ENCODE peak calls at places on chromosomes 12 and 14, in eight cellular contexts. E is adrenal gland, W is A549, Z is breast epithelium, R is GM12878, J is body of pancreas, I is tibial nerve, Y is stomach. U is an unnamed sample.

GRCh38 chr12:103727638-103728037 is 113.4 kb downstream of the NT5DC3 start:
- DNase-seq in R (no peak), J (no peak), E (no peak), Y (no peak), Z (no peak), W (no peak), I (no peak), U (no peak)

GRCh38 chr14:99971929-99972747 is 93.1 kb upstream of the EVL start:
- DNase-seq in R (no peak), J (no peak), Y (no peak), E (no peak), Z (no peak), W (no peak), I (no peak), U (peak; percentile 80)

GRCh38 chr12:122421263-122421814 is 1.1 kb downstream of the CLIP1 start:
- DNase-seq in W (peak; percentile 75), Y (peak; percentile 35), E (peak; percentile 57), Z (peak; percentile 61), I (peak; percentile 32), J (peak; percentile 73), R (no peak), U (peak; percentile 72)

GRCh38 chr12:53476769-53477209 is 22.5 kb downstream of the MAP3K12 start:
- DNase-seq in J (no peak), Y (no peak), E (peak; percentile 19), W (no peak), I (no peak), R (no peak), Z (no peak), U (no peak)

GRCh38 chr12:111937429-111937828 is 75.5 kb downstream of the TMEM116 start:
- DNase-seq in E (no peak), J (no peak), W (no peak), Y (no peak), Z (no peak), I (no peak), R (no peak), U (no peak)

GRCh38 chr12:51281202-51281924 is 11.1 kb upstream of the SMAGP start:
- DNase-seq in J (no peak), W (peak; percentile 16), Z (no peak), E (no peak), I (no peak), R (no peak), Y (no peak), U (no peak)

GRCh38 chr12:114447274-114447716 is 41.4 kb upstream of the TBX5 start:
- DNase-seq in E (no peak), W (no peak), Y (no peak), R (no peak), I (no peak), Z (no peak), J (no peak), U (no peak)

GRCh38 chr14:102711946-102712345 is 65.3 kb upstream of the TRAF3 start:
- DNase-seq in Y (no peak), Z (no peak), J (no peak), W (no peak), I (no peak), R (no peak), E (peak; percentile 61), U (no peak)

GRCh38 chr12:88142610-88142991 is 494 bp downstream of the TMTC3 start:
- DNase-seq in Z (no peak), E (peak; percentile 37), Y (peak; percentile 28), R (no peak), W (peak; percentile 6), J (no peak), I (no peak), U (peak; percentile 88)

GRCh38 chr14:73712540-73713141 is 1.5 kb downstream of the PNMA1 start:
- DNase-seq in R (no peak), W (no peak), E (no peak), J (no peak), Z (no peak), Y (no peak), I (no peak), U (peak; percentile 81)

GRCh38 chr14:85535316-85535715 is 5.4 kb downstream of the FLRT2 start:
- DNase-seq in Z (no peak), I (no peak), R (no peak), E (no peak), J (no peak), Y (no peak), W (no peak), U (no peak)

GRCh38 chr12:4274396-4274959 is 916 bp downstream of the CCND2 start:
- DNase-seq in R (no peak), I (no peak), W (no peak), Y (no peak), J (no peak), E (peak; percentile 50), Z (no peak), U (peak; percentile 87)

GRCh38 chr12:99959549-99960170 is 25.1 kb downstream of the ANKS1B start:
- DNase-seq in J (no peak), I (no peak), R (no peak), W (peak; percentile 64), Z (no peak), E (no peak), Y (no peak), U (no peak)

GRCh38 chr14:72535485-72535884 is 358.4 kb downstream of the DPF3 start:
- DNase-seq in Y (no peak), R (peak; percentile 40), J (no peak), E (no peak), Z (no peak), W (no peak), I (no peak), U (no peak)

GRCh38 chr14:88005978-88006851 is 1.3 kb downstream of the GPR65 start:
- DNase-seq in R (peak; percentile 77), Z (no peak), J (peak; percentile 65), W (no peak), E (no peak), Y (no peak), I (no peak), U (peak; percentile 74)

GRCh38 chr12:7605900-7606465 is 59.7 kb downstream of the APOBEC1 start:
- DNase-seq in Z (no peak), W (no peak), E (no peak), R (no peak), I (no peak), Y (no peak), J (no peak), U (no peak)

GRCh38 chr12:109377139-109377685 is 29.5 kb downstream of the MYO1H start:
- DNase-seq in E (no peak), I (no peak), J (no peak), W (no peak), Y (no peak), Z (no peak), R (no peak), U (no peak)

GRCh38 chr12:11656550-11656949 is 7.1 kb downstream of the ETV6 start:
- DNase-seq in Y (no peak), E (no peak), Z (peak; percentile 77), I (no peak), R (no peak), W (no peak), J (no peak), U (no peak)

GRCh38 chr12:11651785-11652184 is 2.3 kb downstream of the ETV6 start:
- DNase-seq in E (no peak), Z (no peak), I (no peak), W (no peak), J (no peak), Y (no peak), R (no peak), U (no peak)

GRCh38 chr12:11652351-11653040 is 3.0 kb downstream of the ETV6 start:
- DNase-seq in Y (peak; percentile 42), W (no peak), J (peak; percentile 60), I (no peak), E (peak; percentile 47), Z (peak; percentile 61), R (peak; percentile 71), U (peak; percentile 80)

GRCh38 chr12:11653215-11653753 is 3.8 kb downstream of the ETV6 start:
- DNase-seq in R (peak; percentile 69), J (no peak), E (no peak), Y (no peak), W (no peak), I (no peak), Z (no peak), U (no peak)

DNA sequence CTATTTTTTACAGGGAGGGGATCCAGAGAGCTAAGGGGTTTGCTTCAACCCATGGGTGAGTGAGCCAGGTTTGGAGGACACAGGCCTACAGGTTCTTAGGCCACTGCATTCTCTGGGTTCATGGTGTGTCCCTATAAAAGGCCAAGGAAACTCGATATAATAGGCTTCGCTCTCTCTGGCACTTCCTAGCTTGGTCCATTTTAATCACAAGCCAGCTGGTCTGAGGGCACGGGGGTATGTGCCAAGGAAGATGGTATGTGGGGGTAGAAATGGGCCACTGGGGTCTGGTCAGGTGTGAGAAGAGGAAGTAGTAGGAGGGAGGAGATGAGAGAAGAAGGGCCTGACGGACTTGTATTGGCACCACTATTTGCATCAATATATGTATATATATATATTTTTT is 4.9 kb downstream of the ETV6 start:
- DNase-seq in Y (no peak), J (no peak), Z (no peak), W (no peak), E (no peak), R (peak; percentile 40), I (no peak), U (no peak)
- H3K4me1 ChIP-seq in Y (peaks cover 39% of the 10 kb centered on the region), J (peaks cover 45% of the 10 kb centered on the region), Z (peaks cover 4% of the 10 kb centered on the region), W (peaks cover 29% of the 10 kb centered on the region), E (peaks cover 50% of the 10 kb centered on the region), R (peaks cover 21% of the 10 kb centered on the region), I (peaks cover 39% of the 10 kb centered on the region), U (peaks cover 83% of the 10 kb centered on the region)

GRCh38 chr14:75561013-75561432 is 17.4 kb upstream of the FLVCR2 start:
- DNase-seq in I (peak; percentile 24), W (peak; percentile 87), R (no peak), Z (peak; percentile 74), E (peak; percentile 89), Y (peak; percentile 89), J (peak; percentile 91), U (peak; percentile 87)

GRCh38 chr14:75559451-75560187 is 18.8 kb upstream of the FLVCR2 start:
- DNase-seq in Z (peak; percentile 63), Y (peak; percentile 39), E (peak; percentile 73), W (peak; percentile 70), J (peak; percentile 52), R (no peak), I (no peak), U (no peak)

GRCh38 chr14:75562048-75562447 is 16.4 kb upstream of the FLVCR2 start:
- DNase-seq in J (no peak), I (no peak), Y (no peak), W (no peak), R (no peak), Z (no peak), E (no peak), U (no peak)

GRCh38 chr14:75558440-75558839 is 20.0 kb upstream of the FLVCR2 start:
- DNase-seq in Y (no peak), R (no peak), W (no peak), I (no peak), E (no peak), J (no peak), Z (no peak), U (no peak)

GRCh38 chr14:75559045-75559444 is 19.4 kb upstream of the FLVCR2 start:
- DNase-seq in Y (no peak), W (no peak), R (no peak), J (no peak), E (no peak), I (no peak), Z (no peak), U (no peak)
- TF ChIP-seq POLR2A in Y (no peak), W (no peak), R (no peak), J (no peak), E (no peak), I (no peak), Z (no peak), U (no peak)

GRCh38 chr12:132490481-132491348 is 764 bp downstream of the FBRSL1 start:
- DNase-seq in J (no peak), Y (no peak), Z (no peak), W (no peak), R (no peak), I (no peak), E (no peak), U (peak; percentile 92)
- H3K4me1 ChIP-seq in J (peaks cover 51% of the 10 kb centered on the region), Y (peaks cover 53% of the 10 kb centered on the region), Z (peaks cover 36% of the 10 kb centered on the region), W (peaks cover 42% of the 10 kb centered on the region), R (peaks cover 45% of the 10 kb centered on the region), I (peaks cover 50% of the 10 kb centered on the region), E (peaks cover 57% of the 10 kb centered on the region), U (peaks cover 70% of the 10 kb centered on the region)

GRCh38 chr14:62253931-62254330 is 491.7 kb downstream of the SNAPC1 start:
- DNase-seq in Z (no peak), E (no peak), R (no peak), W (no peak), Y (no peak), I (no peak), J (no peak), U (no peak)
- TF ChIP-seq POLR2A in Z (no peak), E (no peak), R (no peak), W (no peak), Y (no peak), I (no peak), J (no peak), U (no peak)

U was measured in spleen.